ENCODE peak calls at places on chromosome 21, in eight cellular contexts. Q, J, O, U, E, G, Z and V are unnamed samples. For H3K4me1, the result is how much of the 10 kb centered on the place peaks cover.

GRCh38 chr21:20971296-20971921 is 26.8 kb upstream of the NCAM2 start:
- DNase-seq in Q (peak), E (peak), Z (no peak), G (no peak), J (peak), U (no peak), O (peak), V (no peak)

GRCh38 chr21:32094792-32095191 is 184.1 kb downstream of the MIS18A start:
- DNase-seq in Q (peak), E (peak), O (no peak), U (no peak), J (no peak), Z (no peak), G (no peak), V (no peak)

GRCh38 chr21:16588433-16588860 is 858.7 kb downstream of the USP25 start:
- DNase-seq in G (peak), Q (no peak), Z (peak), U (peak), J (peak), E (peak), O (peak), V (peak)

GRCh38 chr21:32302560-32302959 is 3.9 kb downstream of the MRAP start:
- DNase-seq in E (no peak), U (no peak), G (no peak), J (no peak), Q (no peak), O (no peak), Z (no peak), V (no peak)

GRCh38 chr21:46255166-46255565 is 26.6 kb upstream of the LSS start:
- DNase-seq in G (no peak), J (no peak), E (no peak), U (no peak), O (no peak), Q (no peak), Z (no peak), V (no peak)

GRCh38 chr21:15557925-15558324 is 171.9 kb upstream of the USP25 start:
- DNase-seq in E (no peak), J (no peak), Z (no peak), O (no peak), U (no peak), Q (peak), G (no peak), V (no peak)

GRCh38 chr21:27570306-27570868 is 603.5 kb upstream of the ADAMTS5 start:
- DNase-seq in Z (peak), E (peak), O (peak), J (peak), U (peak), G (peak), Q (no peak), V (peak)

GRCh38 chr21:26437326-26438009 is 135.6 kb downstream of the CYYR1 start:
- DNase-seq in U (no peak), G (no peak), O (no peak), Q (no peak), Z (no peak), J (no peak), E (peak), V (no peak)

GRCh38 chr21:41369105-41369914 is 7.5 kb downstream of the MX2 start:
- DNase-seq in Q (peak), Z (peak), E (peak), O (peak), G (peak), U (no peak), J (peak), V (no peak)

GRCh38 chr21:26445440-26445839 is 127.6 kb downstream of the CYYR1 start:
- DNase-seq in Q (no peak), E (peak), O (no peak), J (no peak), G (no peak), Z (no peak), U (no peak), V (no peak)

GRCh38 chr21:25850126-25850831 is 115.5 kb downstream of the GABPA start:
- DNase-seq in U (no peak), O (no peak), G (no peak), Z (no peak), J (no peak), Q (no peak), E (no peak), V (no peak)

GRCh38 chr21:33972539-33972938 is 56.9 kb upstream of the ATP5PO start:
- DNase-seq in O (no peak), U (no peak), Q (no peak), E (no peak), J (no peak), Z (no peak), G (no peak), V (no peak)
- H3K4me1 ChIP-seq in O (under half), U (under half), Q (under half), E (half or more), J (under half), Z (under half), G (under half), V (half or more)

GRCh38 chr21:35204850-35205564 is 155.9 kb upstream of the RUNX1 start:
- DNase-seq in Q (peak), O (peak), Z (peak), E (peak), J (peak), G (peak), U (no peak), V (no peak)
- H3K4me3 ChIP-seq in Q (peak), O (peak), Z (peak), E (peak), J (no peak), G (peak), U (peak), V (no peak)

DNA sequence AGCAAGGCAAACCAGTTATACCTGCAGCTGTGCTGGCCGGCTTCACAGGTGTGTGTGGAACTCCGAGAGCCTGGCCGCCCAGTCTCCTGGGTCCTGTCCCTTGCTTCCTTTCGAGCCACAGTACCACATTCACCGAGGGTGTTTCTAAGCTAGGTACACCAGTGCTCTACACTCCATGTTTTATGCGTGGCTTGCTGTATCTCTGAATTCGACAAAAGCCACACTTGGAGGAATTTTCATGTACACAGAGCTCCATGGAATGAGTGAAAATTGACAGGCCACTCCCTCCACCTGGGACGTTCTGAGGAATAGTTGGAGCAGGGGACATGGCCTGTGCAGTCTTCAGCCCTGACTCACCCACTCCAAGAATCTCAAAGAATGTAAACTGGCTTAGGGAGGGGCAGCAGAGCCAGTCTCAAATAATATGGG is 14.0 kb downstream of the ETS2 start:
- DNase-seq in O (no peak), G (no peak), E (peak), Q (no peak), U (peak), Z (no peak), J (no peak), V (no peak)
- H3K4me1 ChIP-seq in O (under half), G (under half), E (under half), Q (under half), U (under half), Z (under half), J (under half), V (under half)

GRCh38 chr21:34988139-34988538 is 61.0 kb downstream of the RUNX1 start:
- DNase-seq in Z (no peak), Q (no peak), U (no peak), E (no peak), O (no peak), G (no peak), J (no peak), V (no peak)
- H3K4me3 ChIP-seq in Z (no peak), Q (no peak), U (no peak), E (no peak), O (no peak), G (no peak), J (no peak), V (no peak)

GRCh38 chr21:42465008-42465878 is 30.8 kb downstream of the RSPH1 start:
- DNase-seq in J (peak), Q (no peak), Z (no peak), O (no peak), E (no peak), G (no peak), U (no peak), V (no peak)
- H3K4me1 ChIP-seq in J (half or more), Q (half or more), Z (under half), O (under half), E (under half), G (under half), U (under half), V (under half)

GRCh38 chr21:44084496-44085241 is 22.5 kb upstream of the PWP2 start:
- DNase-seq in Z (no peak), J (no peak), Q (no peak), U (no peak), O (no peak), E (no peak), G (no peak), V (no peak)
- H3K4me3 ChIP-seq in Z (no peak), J (no peak), Q (no peak), U (no peak), O (no peak), E (no peak), G (no peak), V (no peak)